ENCODE peak calls at places on chromosomes 4 and X, in ten cellular contexts. V is uterus; S is mucosa of gallbladder; G is brain microvascular endothelial cell; W is left ventricle myocardium inferior; R is non-pigmented ciliary epithelial cell; P is iris pigment epithelial cell; A is central memory CD8-positive, alpha-beta T cell; I is WTC11; J is RPMI8226. B is an unnamed sample.

GRCh38 chr4:186481998-186482790 is 73.2 kb downstream of the MTNR1A start:
- DNase-seq in W (no peak), V (no peak), G (no peak), S (no peak), R (no peak), P (no peak), A (no peak), I (peak), J (no peak), B (no peak)

GRCh38 chr4:173370130-173370476 is 651 bp upstream of the SAP30 start:
- DNase-seq in J (no peak), P (no peak), W (peak), V (peak), I (peak), G (peak), A (no peak), S (no peak), R (no peak), B (peak)

GRCh38 chr4:1869530-1870327 is 1.5 kb upstream of the NSD2 start:
- DNase-seq in P (no peak), W (no peak), V (peak), A (no peak), G (no peak), I (no peak), R (no peak), S (no peak), J (no peak), B (no peak)

GRCh38 chr4:48017108-48017527 is 546 bp downstream of the NIPAL1 start:
- DNase-seq in V (peak), J (no peak), S (no peak), W (no peak), I (peak), G (peak), P (peak), R (no peak), A (no peak), B (no peak)

GRCh38 chrX:20037182-20037581 is 46.3 kb upstream of the BCLAF3 start:
- DNase-seq in W (no peak), S (no peak), P (no peak), R (no peak), I (no peak), J (no peak), A (no peak), V (no peak), G (no peak), B (no peak)

GRCh38 chrX:71103110-71103983 is 3.2 kb downstream of the CXorf65 start:
- DNase-seq in R (no peak), V (no peak), S (peak), A (no peak), I (peak), G (no peak), J (peak), W (no peak), P (no peak), B (no peak)

GRCh38 chr4:88211473-88212252 is 53.2 kb upstream of the ABCG2 start:
- DNase-seq in W (no peak), P (peak), V (peak), J (peak), R (no peak), A (peak), I (no peak), S (peak), G (peak), B (no peak)

GRCh38 chr4:2833671-2834000 is 10.0 kb upstream of the ADD1 start:
- DNase-seq in J (no peak), P (no peak), W (peak), R (no peak), V (no peak), I (no peak), G (no peak), S (no peak), A (no peak), B (no peak)

GRCh38 chr4:88697113-88697512 is 516 bp downstream of the NAP1L5 start:
- DNase-seq in I (no peak), R (no peak), W (no peak), A (no peak), P (peak), S (peak), J (no peak), G (no peak), V (peak), B (no peak)